ENCODE peak calls at places on chromosomes 12 and 14, in ten cellular contexts. P is H54; H is SHP77; Y is NCI-H748 treated with DMSO at 0.1 percent for 48 hours; W is C1 segment of cervical spinal cord; Z is RWPE1; G is neural crest cell; O is lower leg skin; S is stimulated activated naive CD8-positive, alpha-beta T cell treated with anti-CD3 and anti-CD28 coated beads, Interleukin-15, Interleukin-2, amounts not matched to agents 100 U/mL and 50 U/mL, for 24 hours; U is cardiac fibroblast. R is an unnamed sample.

GRCh38 chr12:47740536-47741339 is 15.4 kb upstream of the ENDOU start:
- DNase-seq in P (no peak), H (peak), Y (no peak), W (no peak), Z (no peak), G (no peak), O (no peak), S (no peak), U (no peak), R (no peak)

GRCh38 chr12:131912526-131913274 is 16.4 kb upstream of the PUS1 start:
- DNase-seq in P (peak), H (peak), Y (no peak), W (peak), Z (peak), G (no peak), O (no peak), S (no peak), U (peak), R (peak)

GRCh38 chr12:62930546-62931425 is 4.2 kb downstream of the PPM1H start:
- DNase-seq in P (no peak), H (no peak), Y (no peak), W (no peak), Z (no peak), G (no peak), O (no peak), S (no peak), U (no peak), R (no peak)

GRCh38 chr14:64410084-64410774 is 22.1 kb downstream of the MTHFD1 start:
- DNase-seq in P (no peak), H (no peak), Y (no peak), W (no peak), Z (no peak), G (no peak), O (peak), S (no peak), U (peak), R (no peak)

GRCh38 chr12:43325786-43326185 is 226.2 kb downstream of the ADAMTS20 start:
- DNase-seq in P (no peak), H (no peak), Y (no peak), W (no peak), Z (no peak), G (no peak), O (no peak), S (no peak), U (no peak), R (no peak)

GRCh38 chr12:110581951-110582285 is 1.2 kb downstream of the PPTC7 start:
- DNase-seq in P (no peak), H (no peak), Y (no peak), W (no peak), Z (no peak), G (no peak), O (no peak), S (no peak), U (no peak), R (no peak)

GRCh38 chr12:57222286-57223190 is 5.9 kb downstream of the NXPH4 start:
- DNase-seq in P (no peak), H (no peak), Y (no peak), W (no peak), Z (no peak), G (no peak), O (no peak), S (no peak), U (no peak), R (no peak)

GRCh38 chr14:36604757-36605505 is 22.5 kb upstream of the NKX2-8 start:
- DNase-seq in P (peak), H (peak), Y (peak), W (no peak), Z (peak), G (peak), O (no peak), S (peak), U (peak), R (no peak)

GRCh38 chr12:66831495-66831894 is 152.6 kb upstream of the GRIP1 start:
- DNase-seq in P (no peak), H (no peak), Y (no peak), W (no peak), Z (no peak), G (no peak), O (no peak), S (no peak), U (no peak), R (no peak)

GRCh38 chr14:99133563-99134332 is 138.2 kb downstream of the BCL11B start:
- DNase-seq in P (no peak), H (no peak), Y (no peak), W (no peak), Z (no peak), G (no peak), O (peak), S (no peak), U (no peak), R (no peak)

GRCh38 chr12:87816186-87816585 is 213.0 kb downstream of the C12orf50 start:
- DNase-seq in P (no peak), H (no peak), Y (no peak), W (no peak), Z (no peak), G (no peak), O (no peak), S (no peak), U (peak), R (no peak)

GRCh38 chr12:76183459-76184186 is 99.1 kb upstream of the NAP1L1 start:
- DNase-seq in P (peak), H (no peak), Y (no peak), W (no peak), Z (peak), G (no peak), O (no peak), S (peak), U (peak), R (no peak)

GRCh38 chr12:122839907-122840554 is 4.8 kb downstream of the HIP1R start:
- DNase-seq in P (no peak), H (no peak), Y (no peak), W (no peak), Z (no peak), G (no peak), O (peak), S (no peak), U (no peak), R (no peak)

GRCh38 chr14:94717808-94718207 is 52.1 kb downstream of the GSC start:
- DNase-seq in P (no peak), H (no peak), Y (no peak), W (no peak), Z (no peak), G (no peak), O (no peak), S (no peak), U (no peak), R (no peak)

GRCh38 chr12:77724367-77724957 is 106.2 kb upstream of the NAV3 start:
- DNase-seq in P (no peak), H (peak), Y (peak), W (no peak), Z (peak), G (no peak), O (no peak), S (no peak), U (peak), R (no peak)

GRCh38 chr14:61103541-61104339 is 122.7 kb downstream of the SLC38A6 start:
- DNase-seq in P (peak), H (no peak), Y (no peak), W (no peak), Z (peak), G (no peak), O (peak), S (peak), U (peak), R (peak)

GRCh38 chr12:125412506-125412905 is 347.3 kb downstream of the AACS start:
- DNase-seq in P (no peak), H (no peak), Y (no peak), W (no peak), Z (no peak), G (no peak), O (no peak), S (no peak), U (no peak), R (no peak)

GRCh38 chr14:71103662-71104484 is 196.6 kb downstream of the PCNX1 start:
- DNase-seq in P (peak), H (peak), Y (peak), W (no peak), Z (peak), G (no peak), O (no peak), S (no peak), U (peak), R (no peak)

GRCh38 chr14:75864352-75864751 is 117.4 kb downstream of the TGFB3 start:
- DNase-seq in P (no peak), H (no peak), Y (no peak), W (no peak), Z (peak), G (no peak), O (no peak), S (no peak), U (peak), R (no peak)

GRCh38 chr12:108559748-108560147 is 1.2 kb downstream of the SART3 start:
- DNase-seq in P (no peak), H (no peak), Y (no peak), W (no peak), Z (no peak), G (no peak), O (no peak), S (no peak), U (no peak), R (no peak)

GRCh38 chr14:93893550-93894329 is 33.4 kb upstream of the FAM181A start:
- DNase-seq in P (no peak), H (no peak), Y (no peak), W (no peak), Z (no peak), G (no peak), O (no peak), S (no peak), U (no peak), R (no peak)

GRCh38 chr12:124394462-124395128 is 99.7 kb downstream of the RFLNA start:
- DNase-seq in P (no peak), H (no peak), Y (no peak), W (no peak), Z (no peak), G (no peak), O (no peak), S (no peak), U (peak), R (no peak)

GRCh38 chr12:26339976-26340375 is 144.6 kb downstream of the SSPN start:
- DNase-seq in P (no peak), H (no peak), Y (no peak), W (no peak), Z (no peak), G (no peak), O (no peak), S (no peak), U (no peak), R (no peak)